ENCODE peak calls at places on chromosomes 5 and 9, in six cellular contexts. R is CD8-positive, alpha-beta T cell; L is HCT116; P is foreskin fibroblast; X is A549; J is fibroblast of lung. B is an unnamed sample.

GRCh38 chr9:94867842-94868312 is 141.4 kb downstream of the AOPEP start:
- DNase-seq in R (no peak), L (no peak), P (peak; percentile 93), X (peak; percentile 51), J (peak; percentile 92), B (no peak)

GRCh38 chr9:128208943-128209695 is 5.9 kb downstream of the DNM1 start:
- DNase-seq in R (no peak), L (no peak), P (no peak), X (no peak), J (no peak), B (no peak)

GRCh38 chr9:135007601-135008000 is 79.9 kb upstream of the OLFM1 start:
- DNase-seq in R (no peak), L (no peak), P (no peak), X (no peak), J (no peak), B (no peak)

GRCh38 chr5:14665110-14665822 is 748 bp downstream of the OTULIN start:
- DNase-seq in R (no peak), L (no peak), P (peak; percentile 52), X (peak; percentile 46), J (no peak), B (no peak)

GRCh38 chr9:126612813-126613641 is 701 bp upstream of the LMX1B start:
- DNase-seq in R (no peak), L (no peak), P (peak; percentile 26), X (no peak), J (no peak), B (no peak)

GRCh38 chr5:31427013-31427783 is 104.7 kb downstream of the DROSHA start:
- DNase-seq in R (no peak), L (no peak), P (no peak), X (no peak), J (no peak), B (no peak)

GRCh38 chr5:112316731-112317130 is 102.3 kb downstream of the EPB41L4A start:
- DNase-seq in R (no peak), L (no peak), P (no peak), X (no peak), J (no peak), B (no peak)

GRCh38 chr9:34654317-34655083 is 2.5 kb downstream of the IL11RA start:
- DNase-seq in R (no peak), L (no peak), P (peak; percentile 88), X (no peak), J (peak; percentile 74), B (no peak)

GRCh38 chr5:91293131-91293530 is 90.0 kb downstream of the ARRDC3 start:
- DNase-seq in R (no peak), L (no peak), P (peak; percentile 24), X (no peak), J (no peak), B (no peak)

GRCh38 chr9:70566743-70567142 is 152.3 kb upstream of the KLF9 start:
- DNase-seq in R (no peak), L (no peak), P (no peak), X (no peak), J (no peak), B (no peak)

GRCh38 chr9:7318920-7319319 is 480.7 kb downstream of the DMAC1 start:
- DNase-seq in R (no peak), L (no peak), P (no peak), X (no peak), J (peak; percentile 24), B (no peak)

GRCh38 chr9:137881591-137882505 is 4.3 kb downstream of the CACNA1B start:
- DNase-seq in R (no peak), L (no peak), P (no peak), X (no peak), J (no peak), B (no peak)

GRCh38 chr9:23938908-23939307 is 112.9 kb upstream of the ELAVL2 start:
- DNase-seq in R (no peak), L (no peak), P (no peak), X (no peak), J (no peak), B (no peak)

GRCh38 chr5:77945874-77946273 is 169.7 kb upstream of the TBCA start:
- DNase-seq in R (no peak), L (no peak), P (peak; percentile 8), X (no peak), J (no peak), B (no peak)

GRCh38 chr9:116355153-116355827 is 201.7 kb downstream of the PAPPA start:
- DNase-seq in R (no peak), L (no peak), P (peak; percentile 28), X (no peak), J (peak; percentile 49), B (no peak)

GRCh38 chr5:8188874-8189588 is 320.1 kb downstream of the MTRR start:
- DNase-seq in R (no peak), L (no peak), P (no peak), X (no peak), J (no peak), B (no peak)

GRCh38 chr9:7368410-7369292 is 430.9 kb downstream of the DMAC1 start:
- DNase-seq in R (no peak), L (no peak), P (peak; percentile 75), X (no peak), J (peak; percentile 96), B (no peak)

GRCh38 chr9:136085815-136086212 is 9.3 kb downstream of the NACC2 start:
- DNase-seq in R (no peak), L (no peak), P (no peak), X (no peak), J (no peak), B (no peak)

GRCh38 chr9:94611638-94612068 is 18.0 kb upstream of the FBP2 start:
- DNase-seq in R (no peak), L (no peak), P (no peak), X (no peak), J (no peak), B (no peak)

GRCh38 chr5:83718195-83718825 is 2.3 kb downstream of the HAPLN1 start:
- DNase-seq in R (no peak), L (peak; percentile 59), P (peak; percentile 76), X (peak; percentile 62), J (peak; percentile 81), B (peak; percentile 26)

GRCh38 chr5:160851481-160851880 is 530 bp downstream of the ATP10B start:
- DNase-seq in R (no peak), L (no peak), P (no peak), X (no peak), J (no peak), B (no peak)

GRCh38 chr5:87127956-87128687 is 139.6 kb upstream of the RASA1 start:
- DNase-seq in R (no peak), L (no peak), P (no peak), X (no peak), J (no peak), B (no peak)

GRCh38 chr5:126508251-126508961 is 85.2 kb downstream of the GRAMD2B start:
- DNase-seq in R (no peak), L (no peak), P (no peak), X (no peak), J (no peak), B (no peak)

GRCh38 chr5:172043822-172044221 is 37.4 kb upstream of the FBXW11 start:
- DNase-seq in R (no peak), L (no peak), P (no peak), X (no peak), J (no peak), B (no peak)

GRCh38 chr5:179550511-179551342 is at the start of gene RUFY1:
- DNase-seq in R (peak; percentile 69), L (peak; percentile 37), P (peak; percentile 91), X (peak; percentile 81), J (peak; percentile 74), B (no peak)

GRCh38 chr5:93107828-93108520 is 473.0 kb downstream of the NR2F1-AS1 start:
- DNase-seq in R (no peak), L (no peak), P (peak; percentile 30), X (no peak), J (peak; percentile 29), B (no peak)

GRCh38 chr9:1018121-1018520 is 32.0 kb upstream of the DMRT2 start:
- DNase-seq in R (no peak), L (peak; percentile 13), P (peak; percentile 26), X (no peak), J (no peak), B (no peak)

GRCh38 chr5:148374693-148375360 is 8.9 kb upstream of the FBXO38 start:
- DNase-seq in R (no peak), L (peak; percentile 45), P (peak; percentile 74), X (peak; percentile 24), J (peak; percentile 79), B (no peak)
- TF ChIP-seq CTCF in R (peak; percentile 30), L (peak; percentile 62), P (peak; percentile 89), X (peak; percentile 58), J (peak; percentile 93), B (peak; percentile 77)

GRCh38 chr9:36789886-36790285 is 217.2 kb downstream of the MELK start:
- DNase-seq in R (no peak), L (no peak), P (no peak), X (no peak), J (no peak), B (no peak)
- H3K4me3 ChIP-seq in R (no peak overlapping the region), L (no peak overlapping the region), P (no peak overlapping the region), X (no peak overlapping the region), J (no peak overlapping the region), B (no peak overlapping the region)

DNA sequence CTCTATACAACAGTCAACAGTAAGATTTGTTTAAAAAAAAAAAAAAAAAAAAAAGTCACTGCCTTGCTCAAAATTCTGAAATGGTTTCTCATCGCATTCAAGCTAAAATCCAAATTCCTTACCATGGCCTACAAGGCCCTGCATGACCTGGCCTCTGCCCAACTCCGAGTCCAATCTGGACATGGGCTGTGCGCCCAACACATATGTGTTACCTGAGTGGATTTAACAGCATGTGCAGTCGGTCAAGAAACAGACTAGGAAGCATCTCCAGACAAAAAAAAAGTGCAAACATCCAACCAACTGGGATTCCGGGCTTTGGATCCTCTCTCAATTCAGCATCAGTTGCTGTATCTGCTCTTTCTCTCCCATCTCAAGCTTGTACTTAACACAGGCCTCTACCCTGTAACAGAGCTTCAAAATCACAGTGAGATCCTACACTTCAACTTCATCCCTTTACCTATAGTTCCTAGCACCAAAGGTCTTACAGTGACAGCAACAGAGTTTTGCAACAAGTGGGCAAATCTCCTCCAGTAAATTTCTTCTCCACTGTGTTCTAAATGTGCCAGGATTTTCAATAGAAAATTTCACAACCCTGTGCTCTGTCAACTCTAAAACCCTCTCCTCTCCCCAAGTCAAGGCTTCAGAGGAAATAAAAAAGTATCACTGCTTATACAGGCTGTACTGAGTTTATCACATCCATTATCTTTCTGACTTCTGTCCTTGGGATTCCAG is 19.6 kb downstream of the ZNF608 start:
- DNase-seq in R (no peak), L (no peak), P (no peak), X (no peak), J (no peak), B (no peak)
- TF ChIP-seq CTCF in R (no peak), L (no peak), P (no peak), X (no peak), J (no peak), B (no peak)

GRCh38 chr5:176863765-176864098 is 35.4 kb downstream of the HK3 start:
- DNase-seq in R (no peak), L (no peak), P (no peak), X (no peak), J (no peak), B (no peak)

GRCh38 chr5:176862330-176862995 is 36.7 kb downstream of the HK3 start:
- DNase-seq in R (no peak), L (no peak), P (no peak), X (no peak), J (no peak), B (no peak)

GRCh38 chr5:176861276-176861675 is 37.9 kb downstream of the HK3 start:
- DNase-seq in R (no peak), L (no peak), P (no peak), X (no peak), J (no peak), B (no peak)

GRCh38 chr5:176864755-176865154 is 34.4 kb downstream of the HK3 start:
- DNase-seq in R (no peak), L (no peak), P (no peak), X (no peak), J (no peak), B (no peak)

GRCh38 chr5:176863041-176863764 is 35.9 kb downstream of the HK3 start:
- DNase-seq in R (no peak), L (no peak), P (no peak), X (no peak), J (no peak), B (no peak)
- H3K4me3 ChIP-seq in R (no peak overlapping the region), L (no peak overlapping the region), P (no peak overlapping the region), X (no peak overlapping the region), J (no peak overlapping the region), B (no peak overlapping the region)